ENCODE peak calls at places on chromosomes 7 and 10, in nine cellular contexts. A is HepG2, T is AG10803, J is AG09309, K is K562, W is tibial nerve, X is heart left ventricle, N is IMR-90, D is fibroblast of mammary gland. Q is an unnamed sample.

GRCh38 chr7:31122649-31123058 is 70.5 kb downstream of the ADCYAP1R1 start:
- DNase-seq in K (peak; percentile 77), X (no peak), D (peak; percentile 90), T (peak; percentile 84), W (peak; percentile 41), A (peak; percentile 45), J (peak; percentile 71), N (peak; percentile 90), Q (peak; percentile 40)

GRCh38 chr7:137081694-137082093 is 213.2 kb downstream of the CHRM2 start:
- DNase-seq in K (no peak), D (peak; percentile 95), X (no peak), T (peak; percentile 98), A (no peak), W (no peak), J (peak; percentile 98), N (peak; percentile 98), Q (peak; percentile 45)

GRCh38 chr10:6721480-6721879 is 141.4 kb upstream of the PRKCQ start:
- DNase-seq in W (no peak), A (no peak), X (no peak), K (no peak), N (peak; percentile 99), D (peak; percentile 99), T (peak; percentile 98), J (peak; percentile 95), Q (peak; percentile 55)

GRCh38 chr10:68562666-68563522 is 2.8 kb downstream of the TET1 start:
- DNase-seq in A (no peak), N (peak; percentile 78), K (peak; percentile 67), J (no peak), W (no peak), T (peak; percentile 61), D (peak; percentile 70), X (no peak), Q (no peak)

GRCh38 chr7:74231232-74231590 is 21.4 kb downstream of the LAT2 start:
- DNase-seq in T (no peak), N (no peak), X (no peak), J (no peak), K (no peak), A (no peak), D (no peak), W (no peak), Q (no peak)

GRCh38 chr7:44894881-44895600 is 9.7 kb upstream of the PURB start:
- DNase-seq in A (no peak), T (no peak), K (no peak), W (no peak), N (no peak), X (no peak), D (no peak), J (no peak), Q (no peak)

GRCh38 chr7:117173001-117173400 is 149.9 kb downstream of the WNT2 start:
- DNase-seq in D (peak; percentile 7), N (no peak), A (no peak), W (no peak), K (no peak), J (no peak), T (peak; percentile 63), X (no peak), Q (no peak)

GRCh38 chr7:4265056-4265455 is 417.0 kb upstream of the FOXK1 start:
- DNase-seq in D (no peak), A (no peak), N (no peak), T (no peak), K (no peak), W (no peak), J (no peak), X (no peak), Q (no peak)

GRCh38 chr7:1010226-1010625 is 27.2 kb downstream of the CYP2W1 start:
- DNase-seq in X (no peak), A (no peak), D (no peak), K (no peak), J (no peak), N (no peak), T (no peak), W (no peak), Q (no peak)

GRCh38 chr10:2137549-2138174 is 400.3 kb upstream of the ADARB2 start:
- DNase-seq in K (no peak), A (peak; percentile 8), D (no peak), J (no peak), X (no peak), N (no peak), T (no peak), W (no peak), Q (no peak)

GRCh38 chr7:51629206-51629605 is 312.6 kb upstream of the COBL start:
- DNase-seq in K (no peak), W (no peak), N (no peak), X (no peak), D (no peak), A (no peak), J (no peak), T (no peak), Q (no peak)

GRCh38 chr7:35780070-35780469 is 20.8 kb upstream of the SEPTIN7 start:
- DNase-seq in A (no peak), N (no peak), T (no peak), K (no peak), W (no peak), J (no peak), D (no peak), X (no peak), Q (no peak)

GRCh38 chr7:37052673-37053072 is 328.4 kb upstream of the AOAH start:
- DNase-seq in J (no peak), N (peak; percentile 36), T (peak; percentile 4), A (peak; percentile 44), X (no peak), W (no peak), D (peak; percentile 44), K (peak; percentile 37), Q (no peak)

GRCh38 chr7:68321776-68322496 is 1276.3 kb upstream of the AUTS2 start:
- DNase-seq in N (no peak), D (no peak), W (no peak), A (no peak), K (no peak), J (no peak), X (no peak), T (peak; percentile 19), Q (peak; percentile 5)

GRCh38 chr7:93751421-93751820 is 139.1 kb downstream of the TFPI2 start:
- DNase-seq in T (no peak), X (no peak), J (no peak), K (no peak), A (no peak), N (no peak), D (no peak), W (no peak), Q (no peak)

DNA sequence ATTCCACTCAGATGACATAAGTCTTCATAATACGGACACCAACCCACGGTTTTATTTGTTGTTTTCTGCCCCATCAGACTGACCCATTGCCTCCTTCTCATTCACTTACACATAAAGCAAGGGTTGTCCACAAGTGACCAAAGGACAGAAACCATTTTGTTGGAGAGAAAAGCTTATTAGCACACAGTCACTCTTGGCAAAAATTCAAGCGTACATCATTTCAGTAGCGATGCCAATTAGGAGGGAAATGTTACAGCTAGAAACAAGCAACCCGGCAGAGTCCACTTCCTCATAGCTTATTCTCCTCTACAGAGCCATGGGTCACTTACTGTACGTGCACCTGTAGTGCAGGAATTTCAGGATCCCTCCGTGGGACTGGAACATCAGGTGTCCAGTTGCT is 23.0 kb downstream of the ABLIM1 start:
- DNase-seq in W (no peak), J (no peak), A (no peak), K (no peak), N (no peak), X (no peak), D (peak; percentile 25), T (no peak), Q (no peak)
- H3K4me3 ChIP-seq in W (no peak overlapping the region), J (no peak overlapping the region), A (no peak overlapping the region), K (no peak overlapping the region), N (no peak overlapping the region), X (peak overlapping the region; percentile 16), D (no peak overlapping the region), T (no peak overlapping the region), Q (no peak overlapping the region)

DNA sequence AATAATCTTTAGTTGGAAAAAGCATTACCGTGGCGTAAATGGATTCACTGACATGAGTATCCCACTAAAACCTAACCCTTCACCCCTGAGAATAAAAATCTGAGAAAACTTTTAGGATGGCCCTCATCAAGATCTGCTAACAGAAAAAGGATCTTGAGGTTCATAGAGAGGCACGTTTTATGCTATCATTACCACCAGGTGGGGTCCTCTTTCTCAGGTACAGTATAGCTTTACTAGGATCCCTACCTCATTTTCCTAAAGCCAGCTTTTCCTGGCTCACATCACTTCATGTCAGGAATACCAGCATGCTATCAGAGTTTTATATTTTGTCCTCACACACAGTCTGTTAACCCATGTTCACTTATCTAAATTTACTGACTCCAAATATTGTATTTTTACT is 173.7 kb downstream of the POM121L12 start:
- DNase-seq in J (no peak), D (no peak), K (no peak), A (no peak), W (no peak), T (no peak), N (no peak), X (no peak), Q (no peak)
- TF ChIP-seq CTCF in J (no peak), D (no peak), K (no peak), A (no peak), W (no peak), T (no peak), N (no peak), X (no peak), Q (no peak)

DNA sequence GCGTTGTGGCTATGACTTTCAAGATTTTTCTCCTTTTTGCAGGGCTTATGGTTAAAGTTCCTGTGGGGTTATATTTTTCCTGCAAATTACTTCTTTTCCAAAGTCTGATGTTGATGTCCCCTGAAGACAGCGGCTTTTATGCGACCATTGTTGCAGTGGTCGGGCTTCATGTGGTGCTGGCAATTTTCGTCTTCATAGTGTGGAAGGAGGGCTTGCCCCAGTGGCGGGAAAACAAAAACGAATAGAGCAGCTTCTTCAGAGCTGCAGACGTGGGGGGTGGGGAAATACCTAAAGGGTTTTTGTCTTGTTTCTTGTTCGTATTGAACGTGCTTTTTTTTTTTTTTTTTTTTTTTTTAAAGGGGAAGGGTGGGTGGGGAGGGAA is 53.8 kb downstream of the MCMBP start:
- DNase-seq in A (no peak), J (no peak), K (no peak), N (no peak), T (no peak), D (no peak), X (no peak), W (no peak), Q (no peak)
- H3K4me3 ChIP-seq in A (no peak overlapping the region), J (peak overlapping the region; percentile 30), K (no peak overlapping the region), N (peak overlapping the region; percentile 34), T (peak overlapping the region; percentile 54), D (peak overlapping the region; percentile 31), X (peak overlapping the region; percentile 10), W (peak overlapping the region; percentile 25), Q (no peak overlapping the region)

DNA sequence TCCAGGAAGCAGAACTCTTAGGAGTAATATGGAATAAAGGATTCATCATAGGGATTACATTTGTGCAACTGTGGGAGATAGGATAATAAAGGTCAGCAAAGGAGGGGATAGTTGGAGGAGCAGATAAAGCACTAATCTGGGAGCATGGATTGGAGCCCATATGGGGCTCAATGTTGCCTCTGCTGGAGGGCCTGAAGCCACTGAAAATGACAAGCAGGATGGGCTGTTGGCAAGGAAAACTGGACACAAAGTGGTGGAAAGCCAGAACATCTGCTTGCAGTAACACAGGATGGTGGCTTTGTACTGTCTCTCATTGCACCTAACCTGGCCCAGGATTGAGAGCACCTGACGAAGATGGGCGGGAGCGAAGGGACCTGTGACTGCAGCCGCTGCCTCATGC is 15.0 kb upstream of the COMMD3 start:
- DNase-seq in A (no peak), N (no peak), J (no peak), K (no peak), W (no peak), T (no peak), X (no peak), D (no peak), Q (no peak)
- TF ChIP-seq CTCF in A (no peak), N (no peak), J (peak; percentile 14), K (peak; percentile 30), W (no peak), T (peak; percentile 9), X (no peak), D (no peak), Q (no peak)

Q was measured in heart right ventricle.